ENCODE peak calls at places on chromosomes 7 and 10, in eight cellular contexts. M, R, L, A, Y, I, K and B are unnamed samples.

GRCh38 chr10:70603439-70603778 is 868 bp upstream of the PRF1 start:
- DNase-seq in K (no peak), A (no peak), M (peak), I (no peak), R (no peak), L (no peak), Y (no peak), B (no peak)

GRCh38 chr10:116866066-116866465 is 16.8 kb downstream of the ENO4 start:
- DNase-seq in M (no peak), R (no peak), Y (no peak), A (no peak), L (no peak), K (no peak), I (no peak), B (no peak)

GRCh38 chr7:897086-897485 is 20.7 kb downstream of the GET4 start:
- DNase-seq in M (no peak), K (no peak), A (no peak), R (no peak), L (no peak), Y (no peak), I (no peak), B (no peak)

GRCh38 chr10:124119216-124119615 is 25.8 kb upstream of the CHST15 start:
- DNase-seq in I (no peak), K (no peak), Y (no peak), A (no peak), R (no peak), L (no peak), M (no peak), B (no peak)

GRCh38 chr10:74096777-74097176 is 53.9 kb downstream of the AP3M1 start:
- DNase-seq in R (no peak), M (no peak), Y (no peak), K (no peak), I (no peak), A (no peak), L (no peak), B (no peak)

GRCh38 chr7:36279251-36279925 is 110.3 kb upstream of the ANLN start:
- DNase-seq in I (no peak), A (peak), Y (no peak), K (no peak), M (no peak), R (no peak), L (no peak), B (no peak)

GRCh38 chr10:49029666-49030065 is 85.7 kb downstream of the VSTM4 start:
- DNase-seq in M (no peak), I (no peak), Y (no peak), A (no peak), L (no peak), K (no peak), R (no peak), B (no peak)

GRCh38 chr7:100865372-100865911 is 1.7 kb upstream of the TRIP6 start:
- DNase-seq in K (peak), L (peak), M (no peak), A (no peak), Y (no peak), I (no peak), R (no peak), B (no peak)

GRCh38 chr10:2079603-2080078 is 342.3 kb upstream of the ADARB2 start:
- DNase-seq in I (no peak), M (no peak), Y (no peak), A (no peak), L (no peak), K (no peak), R (no peak), B (no peak)

GRCh38 chr10:13528875-13529713 is at the start of gene BEND7:
- DNase-seq in R (peak), K (no peak), I (peak), L (no peak), M (no peak), A (no peak), Y (peak), B (no peak)

GRCh38 chr10:93875032-93875358 is 18.8 kb upstream of the SLC35G1 start:
- DNase-seq in A (no peak), K (peak), M (no peak), Y (no peak), L (no peak), R (no peak), I (no peak), B (no peak)

GRCh38 chr7:32357535-32358277 is 132.5 kb downstream of the LSM5 start:
- DNase-seq in R (peak), M (no peak), A (no peak), I (no peak), K (peak), Y (no peak), L (no peak), B (no peak)

GRCh38 chr10:8331896-8332729 is 277.6 kb downstream of the GATA3 start:
- DNase-seq in M (peak), R (peak), I (peak), K (peak), Y (peak), A (no peak), L (no peak), B (peak)

GRCh38 chr10:114624422-114624821 is 33.7 kb downstream of the ABLIM1 start:
- DNase-seq in L (no peak), R (no peak), I (no peak), Y (no peak), A (no peak), K (no peak), M (no peak), B (no peak)